ENCODE peak calls at places on chromosome 15, in eight cellular contexts. I, Y, M, L, F, N, V and T are unnamed samples.
A peak's percentile ranks its signal among the peaks of the same experiment; 100 is the strongest.

GRCh38 chr15:51768018-51768417 is 16.6 kb downstream of the TMOD2 start:
- DNase-seq in I (no peak), Y (peak; percentile 43), M (no peak), L (no peak), F (no peak), N (no peak), V (no peak), T (no peak)

GRCh38 chr15:64132217-64132616 is 19.3 kb upstream of the SNX22 start:
- DNase-seq in I (no peak), Y (no peak), M (no peak), L (no peak), F (no peak), N (no peak), V (no peak), T (no peak)

GRCh38 chr15:101243420-101243819 is 8.4 kb downstream of the CHSY1 start:
- DNase-seq in I (no peak), Y (no peak), M (no peak), L (no peak), F (no peak), N (no peak), V (no peak), T (no peak)

GRCh38 chr15:57220220-57220619 is 156.1 kb upstream of the CGNL1 start:
- DNase-seq in I (no peak), Y (no peak), M (no peak), L (no peak), F (no peak), N (no peak), V (no peak), T (no peak)

GRCh38 chr15:88834211-88834812 is 31.1 kb downstream of the ACAN start:
- DNase-seq in I (peak; percentile 52), Y (peak; percentile 16), M (peak; percentile 65), L (no peak), F (peak; percentile 72), N (peak; percentile 29), V (peak; percentile 35), T (peak; percentile 22)

GRCh38 chr15:31397851-31398661 is 71.4 kb downstream of the KLF13 start:
- DNase-seq in I (no peak), Y (peak; percentile 28), M (no peak), L (no peak), F (no peak), N (no peak), V (no peak), T (peak; percentile 51)

GRCh38 chr15:101694261-101694660 is 30.0 kb downstream of the TARS3 start:
- DNase-seq in I (no peak), Y (no peak), M (no peak), L (no peak), F (no peak), N (no peak), V (no peak), T (no peak)

GRCh38 chr15:80093854-80094418 is 34.5 kb downstream of the ZFAND6 start:
- DNase-seq in I (peak; percentile 37), Y (peak; percentile 73), M (peak; percentile 30), L (no peak), F (peak; percentile 62), N (no peak), V (no peak), T (peak; percentile 30)

GRCh38 chr15:53833134-53833624 is 73.7 kb upstream of the WDR72 start:
- DNase-seq in I (no peak), Y (no peak), M (no peak), L (no peak), F (no peak), N (no peak), V (no peak), T (peak; percentile 50)

GRCh38 chr15:101479851-101480612 is 9.5 kb downstream of the PCSK6 start:
- DNase-seq in I (no peak), Y (no peak), M (no peak), L (no peak), F (peak; percentile 20), N (no peak), V (no peak), T (no peak)

GRCh38 chr15:37289109-37289765 is 188.9 kb upstream of the MEIS2 start:
- DNase-seq in I (no peak), Y (no peak), M (peak; percentile 52), L (no peak), F (peak; percentile 27), N (no peak), V (peak; percentile 22), T (no peak)

GRCh38 chr15:89812847-89813320 is 1.8 kb downstream of the ANPEP start:
- DNase-seq in I (no peak), Y (no peak), M (no peak), L (no peak), F (no peak), N (no peak), V (no peak), T (no peak)

GRCh38 chr15:77454956-77455355 is 34.3 kb downstream of the HMG20A start:
- DNase-seq in I (no peak), Y (no peak), M (no peak), L (no peak), F (no peak), N (no peak), V (no peak), T (no peak)

GRCh38 chr15:76060098-76060989 is 559 bp downstream of the TMEM266 start:
- DNase-seq in I (no peak), Y (no peak), M (no peak), L (no peak), F (no peak), N (no peak), V (no peak), T (no peak)

GRCh38 chr15:90004252-90004651 is 3.1 kb downstream of the ZNF710 start:
- DNase-seq in I (peak; percentile 31), Y (no peak), M (no peak), L (no peak), F (no peak), N (peak; percentile 33), V (no peak), T (no peak)

GRCh38 chr15:79088426-79089205 is 2.0 kb downstream of the RASGRF1 start:
- DNase-seq in I (no peak), Y (no peak), M (no peak), L (no peak), F (no peak), N (no peak), V (no peak), T (no peak)

GRCh38 chr15:20340931-20341661 is 200.5 kb downstream of the GOLGA6L6 start:
- DNase-seq in I (peak; percentile 56), Y (no peak), M (peak; percentile 46), L (peak; percentile 86), F (peak; percentile 45), N (peak; percentile 69), V (no peak), T (no peak)

GRCh38 chr15:63481105-63481810 is 23.1 kb upstream of the USP3 start:
- DNase-seq in I (no peak), Y (peak; percentile 25), M (no peak), L (no peak), F (no peak), N (no peak), V (no peak), T (no peak)

GRCh38 chr15:38702178-38702912 is 137.7 kb upstream of the RASGRP1 start:
- DNase-seq in I (no peak), Y (peak; percentile 99), M (no peak), L (peak; percentile 56), F (no peak), N (no peak), V (no peak), T (peak; percentile 95)

GRCh38 chr15:45180201-45180600 is 7.6 kb downstream of the SHF start:
- DNase-seq in I (no peak), Y (no peak), M (no peak), L (no peak), F (no peak), N (no peak), V (no peak), T (no peak)

GRCh38 chr15:100107151-100107550 is 234.6 kb downstream of the ADAMTS17 start:
- DNase-seq in I (no peak), Y (no peak), M (no peak), L (no peak), F (no peak), N (no peak), V (no peak), T (no peak)

GRCh38 chr15:78079296-78080087 is 2.0 kb upstream of the TBC1D2B start:
- DNase-seq in I (no peak), Y (no peak), M (peak; percentile 35), L (no peak), F (no peak), N (no peak), V (no peak), T (no peak)

GRCh38 chr15:66701422-66702034 is 508 bp upstream of the SMAD6 start:
- DNase-seq in I (peak; percentile 52), Y (peak; percentile 50), M (peak; percentile 75), L (no peak), F (peak; percentile 53), N (peak; percentile 53), V (no peak), T (peak; percentile 75)

GRCh38 chr15:49645277-49645676 is 24.4 kb downstream of the DTWD1 start:
- DNase-seq in I (no peak), Y (no peak), M (no peak), L (no peak), F (no peak), N (no peak), V (no peak), T (no peak)

GRCh38 chr15:72994778-72995177 is 57.5 kb upstream of the NEO1 start:
- DNase-seq in I (peak; percentile 31), Y (peak; percentile 66), M (no peak), L (no peak), F (peak; percentile 44), N (peak; percentile 30), V (no peak), T (peak; percentile 84)

GRCh38 chr15:93253656-93254055 is 164.6 kb upstream of the RGMA start:
- DNase-seq in I (no peak), Y (no peak), M (no peak), L (no peak), F (no peak), N (no peak), V (no peak), T (no peak)
- H3K27me3 ChIP-seq in I (peaks cover 4% of the 10 kb centered on the region), Y (no peaks in the 10 kb centered on the region), M (no peaks in the 10 kb centered on the region), L (no peaks in the 10 kb centered on the region), F (no peaks in the 10 kb centered on the region), N (no peaks in the 10 kb centered on the region), V (no peaks in the 10 kb centered on the region), T (no peaks in the 10 kb centered on the region)

DNA sequence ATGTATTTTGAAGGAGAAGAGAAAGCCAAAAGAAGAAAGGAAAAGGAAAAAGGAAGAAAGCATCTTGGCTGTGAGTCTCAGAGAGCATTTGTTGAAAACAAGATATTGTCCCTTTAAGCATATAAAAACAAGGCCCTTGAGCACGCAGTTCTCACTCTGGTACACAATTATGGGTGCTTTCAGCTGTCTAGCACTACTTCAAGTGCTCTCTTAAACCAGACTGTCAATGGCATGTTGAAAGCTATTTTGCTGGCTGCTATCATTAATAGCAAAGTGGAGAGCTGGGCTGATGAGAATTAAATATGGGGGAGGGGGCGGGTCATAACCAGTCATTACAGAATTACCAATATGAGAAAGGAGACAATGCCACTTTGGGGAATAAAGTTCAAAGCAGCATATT is 9.3 kb downstream of the TLE3 start:
- DNase-seq in I (no peak), Y (no peak), M (peak; percentile 84), L (no peak), F (no peak), N (no peak), V (no peak), T (no peak)
- H3K36me3 ChIP-seq in I (no peaks in the 10 kb centered on the region), Y (peaks cover 15% of the 10 kb centered on the region), M (no peaks in the 10 kb centered on the region), L (no peaks in the 10 kb centered on the region), F (no peaks in the 10 kb centered on the region), N (no peaks in the 10 kb centered on the region), V (peaks cover 93% of the 10 kb centered on the region), T (no peaks in the 10 kb centered on the region)

GRCh38 chr15:94253742-94254141 is 22.4 kb downstream of the MCTP2 start:
- DNase-seq in I (no peak), Y (no peak), M (no peak), L (no peak), F (no peak), N (no peak), V (no peak), T (no peak)
- H3K4me1 ChIP-seq in I (no peaks in the 10 kb centered on the region), Y (peaks cover 16% of the 10 kb centered on the region), M (no peaks in the 10 kb centered on the region), L (no peaks in the 10 kb centered on the region), F (no peaks in the 10 kb centered on the region), N (no peaks in the 10 kb centered on the region), V (no peaks in the 10 kb centered on the region), T (peaks cover 16% of the 10 kb centered on the region)

GRCh38 chr15:74242296-74242929 is 6.3 kb downstream of the CCDC33 start:
- DNase-seq in I (no peak), Y (no peak), M (no peak), L (no peak), F (no peak), N (peak; percentile 56), V (no peak), T (no peak)
- H3K27me3 ChIP-seq in I (peaks cover 13% of the 10 kb centered on the region), Y (no peaks in the 10 kb centered on the region), M (no peaks in the 10 kb centered on the region), L (no peaks in the 10 kb centered on the region), F (no peaks in the 10 kb centered on the region), N (peaks cover 9% of the 10 kb centered on the region), V (peaks cover 16% of the 10 kb centered on the region), T (peaks cover 5% of the 10 kb centered on the region)